ENCODE peak calls at places on chromosomes 13 and 19, in six cellular contexts. One of them, this sample, is unnamed.

GRCh38 chr13:94711561-94712286 is 621 bp downstream of the SOX21 start:
- DNase-seq in neural progenitor cell: peak; percentile 61
- DNase-seq in Caco-2: no peak
- DNase-seq in epithelial cell of proximal tubule: no peak
- DNase-seq in fibroblast of lung: peak; percentile 42
- DNase-seq in HFFc6: no peak
- DNase-seq in this sample: no peak

GRCh38 chr13:108225440-108225839 is 7.2 kb downstream of the ABHD13 start:
- DNase-seq in fibroblast of lung: no peak
- DNase-seq in neural progenitor cell: no peak
- DNase-seq in epithelial cell of proximal tubule: no peak
- DNase-seq in Caco-2: no peak
- DNase-seq in HFFc6: no peak
- DNase-seq in this sample: no peak

GRCh38 chr19:57566396-57567256 is 7.0 kb upstream of the ZNF550 start:
- DNase-seq in fibroblast of lung: peak; percentile 54
- DNase-seq in HFFc6: no peak
- DNase-seq in epithelial cell of proximal tubule: no peak
- DNase-seq in Caco-2: no peak
- DNase-seq in neural progenitor cell: peak; percentile 40
- DNase-seq in this sample: no peak

GRCh38 chr19:38378866-38379265 is 4.5 kb downstream of the PSMD8 start:
- DNase-seq in Caco-2: no peak
- DNase-seq in epithelial cell of proximal tubule: no peak
- DNase-seq in neural progenitor cell: no peak
- DNase-seq in fibroblast of lung: peak; percentile 32
- DNase-seq in HFFc6: no peak
- DNase-seq in this sample: no peak

GRCh38 chr19:5645409-5645808 is 22.5 kb downstream of the SAFB start:
- DNase-seq in fibroblast of lung: no peak
- DNase-seq in epithelial cell of proximal tubule: no peak
- DNase-seq in Caco-2: no peak
- DNase-seq in neural progenitor cell: no peak
- DNase-seq in HFFc6: no peak
- DNase-seq in this sample: no peak

GRCh38 chr19:53007200-53008054 is 6.3 kb upstream of the ERVV-1 start:
- DNase-seq in HFFc6: no peak
- DNase-seq in Caco-2: no peak
- DNase-seq in fibroblast of lung: no peak
- DNase-seq in neural progenitor cell: no peak
- DNase-seq in epithelial cell of proximal tubule: no peak
- DNase-seq in this sample: no peak

GRCh38 chr13:21837841-21838551 is 167.1 kb downstream of the FGF9 start:
- DNase-seq in HFFc6: no peak
- DNase-seq in Caco-2: no peak
- DNase-seq in fibroblast of lung: no peak
- DNase-seq in epithelial cell of proximal tubule: no peak
- DNase-seq in neural progenitor cell: no peak
- DNase-seq in this sample: no peak

GRCh38 chr13:34217343-34218094 is 399.6 kb downstream of the RFC3 start:
- DNase-seq in HFFc6: no peak
- DNase-seq in Caco-2: no peak
- DNase-seq in epithelial cell of proximal tubule: no peak
- DNase-seq in neural progenitor cell: no peak
- DNase-seq in fibroblast of lung: no peak
- DNase-seq in this sample: no peak

GRCh38 chr19:5075603-5076002 is 106.7 kb downstream of the KDM4B start:
- DNase-seq in neural progenitor cell: no peak
- DNase-seq in epithelial cell of proximal tubule: no peak
- DNase-seq in Caco-2: no peak
- DNase-seq in HFFc6: no peak
- DNase-seq in fibroblast of lung: no peak
- DNase-seq in this sample: no peak

GRCh38 chr19:33227242-33227650 is 1.6 kb upstream of the SLC7A10 start:
- DNase-seq in neural progenitor cell: no peak
- DNase-seq in fibroblast of lung: peak; percentile 53
- DNase-seq in epithelial cell of proximal tubule: no peak
- DNase-seq in Caco-2: no peak
- DNase-seq in HFFc6: no peak
- DNase-seq in this sample: no peak

GRCh38 chr13:113656015-113656588 is 1.9 kb downstream of the ATP4B start:
- DNase-seq in epithelial cell of proximal tubule: no peak
- DNase-seq in neural progenitor cell: no peak
- DNase-seq in HFFc6: no peak
- DNase-seq in Caco-2: peak; percentile 29
- DNase-seq in fibroblast of lung: no peak
- DNase-seq in this sample: no peak

GRCh38 chr19:38723606-38724379 is 20.5 kb downstream of the CAPN12 start:
- DNase-seq in fibroblast of lung: no peak
- DNase-seq in Caco-2: no peak
- DNase-seq in epithelial cell of proximal tubule: no peak
- DNase-seq in neural progenitor cell: no peak
- DNase-seq in HFFc6: no peak
- DNase-seq in this sample: no peak

GRCh38 chr13:110557610-110558305 is 3.8 kb downstream of the RAB20 start:
- DNase-seq in Caco-2: no peak
- DNase-seq in HFFc6: no peak
- DNase-seq in fibroblast of lung: no peak
- DNase-seq in epithelial cell of proximal tubule: no peak
- DNase-seq in neural progenitor cell: no peak
- DNase-seq in this sample: no peak

GRCh38 chr13:99659234-99659633 is 158.0 kb downstream of the TM9SF2 start:
- DNase-seq in HFFc6: no peak
- DNase-seq in neural progenitor cell: peak; percentile 21
- DNase-seq in Caco-2: no peak
- DNase-seq in epithelial cell of proximal tubule: no peak
- DNase-seq in fibroblast of lung: no peak
- DNase-seq in this sample: peak; percentile 32

GRCh38 chr19:47188507-47189033 is 42.4 kb downstream of the BBC3 start:
- DNase-seq in HFFc6: no peak
- DNase-seq in epithelial cell of proximal tubule: no peak
- DNase-seq in neural progenitor cell: no peak
- DNase-seq in Caco-2: no peak
- DNase-seq in fibroblast of lung: no peak
- DNase-seq in this sample: no peak

GRCh38 chr19:56253737-56254136 is 18.8 kb upstream of the EDDM13 start:
- DNase-seq in Caco-2: no peak
- DNase-seq in epithelial cell of proximal tubule: peak; percentile 18
- DNase-seq in HFFc6: peak; percentile 70
- DNase-seq in fibroblast of lung: peak; percentile 51
- DNase-seq in neural progenitor cell: peak; percentile 56
- DNase-seq in this sample: peak; percentile 60

DNA sequence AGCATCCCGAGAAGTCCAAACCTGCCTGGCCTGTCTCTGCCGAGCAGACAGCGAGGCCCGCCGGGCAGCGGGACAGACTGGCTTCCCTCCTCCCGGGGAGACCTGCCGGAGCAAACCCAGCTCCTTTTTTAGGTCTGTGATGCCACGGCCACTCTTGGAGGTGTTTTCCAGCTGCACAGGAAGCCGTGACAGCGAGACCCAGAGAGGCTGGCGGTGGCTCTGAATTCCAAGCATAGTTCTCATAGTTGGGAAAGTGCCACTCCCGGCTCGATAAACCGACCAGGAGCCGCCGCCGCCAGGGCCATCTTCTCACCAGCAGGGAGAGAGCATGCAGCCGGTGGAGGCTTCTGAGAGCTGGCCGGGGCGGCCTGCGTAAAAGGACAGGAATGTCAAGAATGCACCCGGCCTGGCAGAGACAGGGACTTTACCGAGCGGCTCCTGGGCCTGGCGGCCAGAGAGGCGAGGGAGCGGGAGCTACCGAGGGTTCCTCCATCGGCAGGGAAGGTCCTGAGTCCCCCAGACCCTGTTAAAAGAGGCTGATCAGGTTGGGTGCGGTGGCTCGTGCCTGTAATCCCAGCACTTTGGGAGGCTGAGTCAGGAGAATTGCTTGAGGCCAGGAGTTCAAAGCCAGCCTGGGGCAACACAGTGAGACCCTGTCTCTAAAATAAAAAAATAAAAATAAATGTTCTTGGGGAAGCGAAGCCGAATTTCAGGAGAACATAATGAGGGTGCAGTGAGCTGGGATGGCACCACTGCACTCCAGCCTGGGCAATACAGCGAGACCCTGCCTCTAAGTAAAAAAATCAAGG is 64.9 kb downstream of the GADD45B start:
- DNase-seq in fibroblast of lung: peak; percentile 99
- DNase-seq in neural progenitor cell: peak; percentile 98
- DNase-seq in epithelial cell of proximal tubule: peak; percentile 79
- DNase-seq in HFFc6: peak; percentile 98
- DNase-seq in Caco-2: peak; percentile 98
- DNase-seq in this sample: no peak
- TF ChIP-seq CTCF in fibroblast of lung: peak; percentile 31
- TF ChIP-seq CTCF in neural progenitor cell: peak; percentile 28
- TF ChIP-seq CTCF in epithelial cell of proximal tubule: peak; percentile 31
- TF ChIP-seq CTCF in HFFc6: peak; percentile 58
- TF ChIP-seq CTCF in Caco-2: peak; percentile 25
- TF ChIP-seq CTCF in this sample: no peak

GRCh38 chr13:31160857-31161582 is 684 bp downstream of the HSPH1 start:
- DNase-seq in fibroblast of lung: peak; percentile 81
- DNase-seq in Caco-2: peak; percentile 72
- DNase-seq in epithelial cell of proximal tubule: no peak
- DNase-seq in HFFc6: peak; percentile 74
- DNase-seq in neural progenitor cell: peak; percentile 78
- DNase-seq in this sample: peak; percentile 13

GRCh38 chr13:31162151-31163008 is 676 bp upstream of the HSPH1 start:
- DNase-seq in Caco-2: peak; percentile 99
- DNase-seq in neural progenitor cell: peak; percentile 98
- DNase-seq in fibroblast of lung: peak; percentile 98
- DNase-seq in epithelial cell of proximal tubule: peak; percentile 90
- DNase-seq in HFFc6: peak; percentile 99
- DNase-seq in this sample: peak; percentile 93

GRCh38 chr13:31166591-31166990 is 4.9 kb upstream of the HSPH1 start:
- DNase-seq in fibroblast of lung: peak; percentile 41
- DNase-seq in epithelial cell of proximal tubule: no peak
- DNase-seq in HFFc6: no peak
- DNase-seq in neural progenitor cell: no peak
- DNase-seq in Caco-2: no peak
- DNase-seq in this sample: no peak

GRCh38 chr13:31159306-31159705 is 2.4 kb downstream of the HSPH1 start:
- DNase-seq in Caco-2: no peak
- DNase-seq in fibroblast of lung: peak; percentile 22
- DNase-seq in epithelial cell of proximal tubule: no peak
- DNase-seq in HFFc6: no peak
- DNase-seq in neural progenitor cell: no peak
- DNase-seq in this sample: no peak

GRCh38 chr13:31161583-31162150 is at the start of gene HSPH1:
- DNase-seq in fibroblast of lung: peak; percentile 98
- DNase-seq in neural progenitor cell: peak; percentile 98
- DNase-seq in Caco-2: peak; percentile 99
- DNase-seq in epithelial cell of proximal tubule: peak; percentile 76
- DNase-seq in HFFc6: peak; percentile 99
- DNase-seq in this sample: peak; percentile 92
- TF ChIP-seq CTCF in fibroblast of lung: peak; percentile 15
- TF ChIP-seq CTCF in neural progenitor cell: peak; percentile 29
- TF ChIP-seq CTCF in Caco-2: peak; percentile 45
- TF ChIP-seq CTCF in epithelial cell of proximal tubule: peak; percentile 24
- TF ChIP-seq CTCF in HFFc6: peak; percentile 56
- TF ChIP-seq CTCF in this sample: peak; percentile 33

GRCh38 chr19:42919757-42920079 is 2.0 kb upstream of the PSG6 start:
- DNase-seq in HFFc6: no peak
- DNase-seq in fibroblast of lung: no peak
- DNase-seq in Caco-2: no peak
- DNase-seq in epithelial cell of proximal tubule: no peak
- DNase-seq in neural progenitor cell: no peak
- DNase-seq in this sample: no peak
- TF ChIP-seq CTCF in HFFc6: peak; percentile 39
- TF ChIP-seq CTCF in fibroblast of lung: no peak
- TF ChIP-seq CTCF in Caco-2: no peak
- TF ChIP-seq CTCF in epithelial cell of proximal tubule: peak; percentile 6
- TF ChIP-seq CTCF in neural progenitor cell: no peak
- TF ChIP-seq CTCF in this sample: no peak

GRCh38 chr19:30207357-30207756 is 164.8 kb upstream of the ZNF536 start:
- DNase-seq in fibroblast of lung: no peak
- DNase-seq in epithelial cell of proximal tubule: no peak
- DNase-seq in Caco-2: no peak
- DNase-seq in neural progenitor cell: no peak
- DNase-seq in HFFc6: no peak
- DNase-seq in this sample: no peak

GRCh38 chr19:30206187-30206586 is 166.0 kb upstream of the ZNF536 start:
- DNase-seq in Caco-2: no peak
- DNase-seq in HFFc6: no peak
- DNase-seq in epithelial cell of proximal tubule: no peak
- DNase-seq in fibroblast of lung: no peak
- DNase-seq in neural progenitor cell: no peak
- DNase-seq in this sample: no peak

GRCh38 chr19:30212574-30212973 is 159.6 kb upstream of the ZNF536 start:
- DNase-seq in epithelial cell of proximal tubule: no peak
- DNase-seq in fibroblast of lung: no peak
- DNase-seq in neural progenitor cell: no peak
- DNase-seq in HFFc6: no peak
- DNase-seq in Caco-2: no peak
- DNase-seq in this sample: no peak

GRCh38 chr19:30209617-30210600 is 162.3 kb upstream of the ZNF536 start:
- DNase-seq in epithelial cell of proximal tubule: no peak
- DNase-seq in fibroblast of lung: no peak
- DNase-seq in Caco-2: no peak
- DNase-seq in HFFc6: no peak
- DNase-seq in neural progenitor cell: no peak
- DNase-seq in this sample: no peak

GRCh38 chr19:30208661-30209060 is 163.5 kb upstream of the ZNF536 start:
- DNase-seq in epithelial cell of proximal tubule: no peak
- DNase-seq in neural progenitor cell: no peak
- DNase-seq in fibroblast of lung: no peak
- DNase-seq in HFFc6: no peak
- DNase-seq in Caco-2: no peak
- DNase-seq in this sample: no peak
- TF ChIP-seq CTCF in epithelial cell of proximal tubule: no peak
- TF ChIP-seq CTCF in neural progenitor cell: no peak
- TF ChIP-seq CTCF in fibroblast of lung: no peak
- TF ChIP-seq CTCF in HFFc6: no peak
- TF ChIP-seq CTCF in Caco-2: no peak
- TF ChIP-seq CTCF in this sample: no peak

This sample was measured in LNCaP clone FGC.